ENCODE peak calls at places on chromosome 6, in seven cellular contexts. One of them, this sample, is unnamed.

GRCh38 chr6:21103626-21104224 is 489.8 kb upstream of the SOX4 start:
- DNase-seq in transverse colon: no peak
- DNase-seq in ovary: no peak
- DNase-seq in A549: no peak
- DNase-seq in tibial nerve: no peak
- DNase-seq in SK-N-SH: no peak
- DNase-seq in sigmoid colon: no peak
- DNase-seq in this sample: no peak

GRCh38 chr6:11785953-11786579 is 7.5 kb upstream of the ADTRP start:
- DNase-seq in ovary: no peak
- DNase-seq in sigmoid colon: no peak
- DNase-seq in SK-N-SH: no peak
- DNase-seq in A549: no peak
- DNase-seq in transverse colon: peak; percentile 76
- DNase-seq in tibial nerve: no peak
- DNase-seq in this sample: no peak

GRCh38 chr6:148514091-148514850 is 171.6 kb downstream of the SASH1 start:
- DNase-seq in transverse colon: no peak
- DNase-seq in SK-N-SH: no peak
- DNase-seq in ovary: no peak
- DNase-seq in sigmoid colon: no peak
- DNase-seq in A549: no peak
- DNase-seq in tibial nerve: no peak
- DNase-seq in this sample: no peak

GRCh38 chr6:117270121-117270959 is 5.0 kb downstream of the VGLL2 start:
- DNase-seq in A549: no peak
- DNase-seq in SK-N-SH: peak; percentile 27
- DNase-seq in tibial nerve: no peak
- DNase-seq in transverse colon: no peak
- DNase-seq in ovary: no peak
- DNase-seq in sigmoid colon: no peak
- DNase-seq in this sample: no peak

GRCh38 chr6:1317302-1317815 is 5.5 kb downstream of the FOXQ1 start:
- DNase-seq in transverse colon: no peak
- DNase-seq in sigmoid colon: no peak
- DNase-seq in ovary: no peak
- DNase-seq in A549: no peak
- DNase-seq in tibial nerve: no peak
- DNase-seq in SK-N-SH: no peak
- DNase-seq in this sample: no peak

GRCh38 chr6:150881911-150882481 is 16.5 kb downstream of the MTHFD1L start:
- DNase-seq in A549: peak; percentile 18
- DNase-seq in SK-N-SH: peak; percentile 67
- DNase-seq in ovary: peak; percentile 70
- DNase-seq in sigmoid colon: peak; percentile 69
- DNase-seq in transverse colon: no peak
- DNase-seq in tibial nerve: peak; percentile 28
- DNase-seq in this sample: no peak

GRCh38 chr6:75882734-75883133 is 133.7 kb downstream of the MYO6 start:
- DNase-seq in sigmoid colon: no peak
- DNase-seq in tibial nerve: no peak
- DNase-seq in A549: no peak
- DNase-seq in ovary: no peak
- DNase-seq in SK-N-SH: no peak
- DNase-seq in transverse colon: no peak
- DNase-seq in this sample: no peak

GRCh38 chr6:15804461-15804784 is 141.6 kb upstream of the DTNBP1 start:
- DNase-seq in transverse colon: no peak
- DNase-seq in A549: no peak
- DNase-seq in ovary: no peak
- DNase-seq in tibial nerve: no peak
- DNase-seq in SK-N-SH: no peak
- DNase-seq in sigmoid colon: no peak
- DNase-seq in this sample: no peak

GRCh38 chr6:166270706-166271375 is 37.4 kb downstream of the PRR18 start:
- DNase-seq in ovary: no peak
- DNase-seq in transverse colon: no peak
- DNase-seq in SK-N-SH: no peak
- DNase-seq in tibial nerve: no peak
- DNase-seq in sigmoid colon: peak; percentile 37
- DNase-seq in A549: no peak
- DNase-seq in this sample: no peak

GRCh38 chr6:110664933-110665332 is 150.3 kb downstream of the CDK19 start:
- DNase-seq in A549: no peak
- DNase-seq in sigmoid colon: no peak
- DNase-seq in tibial nerve: no peak
- DNase-seq in SK-N-SH: no peak
- DNase-seq in transverse colon: no peak
- DNase-seq in ovary: no peak
- DNase-seq in this sample: no peak

GRCh38 chr6:132300323-132300949 is 100.8 kb downstream of the MOXD1 start:
- DNase-seq in ovary: no peak
- DNase-seq in SK-N-SH: peak; percentile 14
- DNase-seq in A549: peak; percentile 16
- DNase-seq in tibial nerve: peak; percentile 61
- DNase-seq in transverse colon: peak; percentile 19
- DNase-seq in sigmoid colon: no peak
- DNase-seq in this sample: peak; percentile 45

GRCh38 chr6:15268130-15268908 is 22.4 kb downstream of the JARID2 start:
- DNase-seq in sigmoid colon: no peak
- DNase-seq in tibial nerve: no peak
- DNase-seq in SK-N-SH: no peak
- DNase-seq in ovary: no peak
- DNase-seq in A549: no peak
- DNase-seq in transverse colon: no peak
- DNase-seq in this sample: no peak

GRCh38 chr6:166932116-166932515 is 24.2 kb downstream of the RNASET2 start:
- DNase-seq in ovary: no peak
- DNase-seq in A549: no peak
- DNase-seq in tibial nerve: no peak
- DNase-seq in sigmoid colon: no peak
- DNase-seq in transverse colon: no peak
- DNase-seq in SK-N-SH: no peak
- DNase-seq in this sample: no peak

GRCh38 chr6:153334121-153334520 is 203.0 kb upstream of the RGS17 start:
- DNase-seq in SK-N-SH: no peak
- DNase-seq in A549: no peak
- DNase-seq in ovary: no peak
- DNase-seq in transverse colon: no peak
- DNase-seq in tibial nerve: no peak
- DNase-seq in sigmoid colon: no peak
- DNase-seq in this sample: no peak

GRCh38 chr6:56843476-56844349 is 111.2 kb upstream of the BEND6 start:
- DNase-seq in SK-N-SH: peak; percentile 91
- DNase-seq in transverse colon: peak; percentile 68
- DNase-seq in A549: peak; percentile 65
- DNase-seq in ovary: peak; percentile 68
- DNase-seq in tibial nerve: peak; percentile 50
- DNase-seq in sigmoid colon: peak; percentile 90
- DNase-seq in this sample: peak; percentile 43

GRCh38 chr6:110814488-110815259 is 595 bp downstream of the CDK19 start:
- DNase-seq in tibial nerve: peak; percentile 25
- DNase-seq in A549: peak; percentile 27
- DNase-seq in transverse colon: peak; percentile 61
- DNase-seq in sigmoid colon: peak; percentile 80
- DNase-seq in SK-N-SH: peak; percentile 80
- DNase-seq in ovary: peak; percentile 73
- DNase-seq in this sample: peak; percentile 63

GRCh38 chr6:154302111-154302752 is 54.4 kb downstream of the IPCEF1 start:
- DNase-seq in tibial nerve: no peak
- DNase-seq in transverse colon: peak; percentile 26
- DNase-seq in SK-N-SH: no peak
- DNase-seq in A549: no peak
- DNase-seq in sigmoid colon: no peak
- DNase-seq in ovary: no peak
- DNase-seq in this sample: no peak

GRCh38 chr6:161526794-161527193 is 252.9 kb upstream of the AGPAT4 start:
- DNase-seq in ovary: no peak
- DNase-seq in SK-N-SH: no peak
- DNase-seq in sigmoid colon: no peak
- DNase-seq in tibial nerve: no peak
- DNase-seq in A549: no peak
- DNase-seq in transverse colon: no peak
- DNase-seq in this sample: no peak

GRCh38 chr6:26065952-26066380 is 21.3 kb upstream of the HFE start:
- DNase-seq in A549: peak; percentile 60
- DNase-seq in tibial nerve: peak; percentile 77
- DNase-seq in sigmoid colon: peak; percentile 85
- DNase-seq in ovary: peak; percentile 51
- DNase-seq in SK-N-SH: peak; percentile 66
- DNase-seq in transverse colon: peak; percentile 81
- DNase-seq in this sample: peak; percentile 78

GRCh38 chr6:168248148-168248620 is 71.4 kb downstream of the DACT2 start:
- DNase-seq in tibial nerve: no peak
- DNase-seq in transverse colon: no peak
- DNase-seq in sigmoid colon: no peak
- DNase-seq in SK-N-SH: no peak
- DNase-seq in ovary: no peak
- DNase-seq in A549: no peak
- DNase-seq in this sample: no peak

GRCh38 chr6:152301021-152301805 is 335.9 kb downstream of the SYNE1 start:
- DNase-seq in SK-N-SH: no peak
- DNase-seq in sigmoid colon: no peak
- DNase-seq in ovary: no peak
- DNase-seq in A549: no peak
- DNase-seq in tibial nerve: no peak
- DNase-seq in transverse colon: no peak
- DNase-seq in this sample: no peak

GRCh38 chr6:16760536-16761468 is at the start of gene ATXN1:
- DNase-seq in SK-N-SH: peak; percentile 80
- DNase-seq in ovary: peak; percentile 79
- DNase-seq in transverse colon: peak; percentile 77
- DNase-seq in sigmoid colon: peak; percentile 85
- DNase-seq in A549: peak; percentile 18
- DNase-seq in tibial nerve: peak; percentile 76
- DNase-seq in this sample: peak; percentile 62

GRCh38 chr6:128246472-128246871 is 273.9 kb downstream of the PTPRK start:
- DNase-seq in sigmoid colon: no peak
- DNase-seq in A549: no peak
- DNase-seq in tibial nerve: no peak
- DNase-seq in SK-N-SH: no peak
- DNase-seq in ovary: no peak
- DNase-seq in transverse colon: no peak
- DNase-seq in this sample: no peak

GRCh38 chr6:154792761-154793160 is 59.5 kb downstream of the SCAF8 start:
- DNase-seq in ovary: no peak
- DNase-seq in transverse colon: no peak
- DNase-seq in A549: no peak
- DNase-seq in tibial nerve: no peak
- DNase-seq in sigmoid colon: no peak
- DNase-seq in SK-N-SH: no peak
- DNase-seq in this sample: no peak

GRCh38 chr6:44009425-44010321 is 117.6 kb downstream of the MRPL14 start:
- DNase-seq in tibial nerve: no peak
- DNase-seq in ovary: no peak
- DNase-seq in transverse colon: no peak
- DNase-seq in SK-N-SH: no peak
- DNase-seq in sigmoid colon: peak; percentile 68
- DNase-seq in A549: no peak
- DNase-seq in this sample: peak; percentile 63

GRCh38 chr6:15906393-15906976 is 222.4 kb upstream of the MYLIP start:
- DNase-seq in SK-N-SH: no peak
- DNase-seq in tibial nerve: no peak
- DNase-seq in ovary: no peak
- DNase-seq in sigmoid colon: no peak
- DNase-seq in transverse colon: no peak
- DNase-seq in A549: no peak
- DNase-seq in this sample: no peak

DNA sequence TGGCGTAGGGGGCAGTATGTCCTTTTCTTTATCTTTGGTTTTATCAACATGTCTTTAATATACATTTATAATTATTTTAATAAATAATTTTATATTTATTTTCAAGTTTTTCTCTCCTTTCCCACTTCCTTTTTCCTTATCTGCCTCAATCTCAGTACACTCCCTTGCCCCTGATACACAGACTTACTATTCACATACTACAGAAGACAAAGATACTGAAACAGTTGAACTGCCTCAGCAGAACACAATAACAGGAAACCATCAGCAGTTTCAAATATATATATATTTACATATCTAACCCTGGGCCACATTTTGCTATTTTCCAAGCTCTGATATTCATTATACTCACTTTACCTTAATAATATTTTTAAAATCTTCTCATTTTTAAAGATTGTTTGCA is 19.8 kb downstream of the IBTK start:
- DNase-seq in A549: no peak
- DNase-seq in sigmoid colon: no peak
- DNase-seq in tibial nerve: no peak
- DNase-seq in transverse colon: no peak
- DNase-seq in ovary: no peak
- DNase-seq in SK-N-SH: no peak
- DNase-seq in this sample: no peak
- TF ChIP-seq CTCF in A549: no peak
- TF ChIP-seq CTCF in sigmoid colon: no peak
- TF ChIP-seq CTCF in tibial nerve: no peak
- TF ChIP-seq CTCF in transverse colon: no peak
- TF ChIP-seq CTCF in ovary: no peak
- TF ChIP-seq CTCF in SK-N-SH: no peak
- TF ChIP-seq CTCF in this sample: no peak

GRCh38 chr6:40128149-40128548 is 193.9 kb upstream of the MOCS1 start:
- DNase-seq in transverse colon: no peak
- DNase-seq in ovary: no peak
- DNase-seq in sigmoid colon: no peak
- DNase-seq in tibial nerve: no peak
- DNase-seq in A549: no peak
- DNase-seq in SK-N-SH: no peak
- DNase-seq in this sample: no peak

GRCh38 chr6:40124924-40125323 is 190.7 kb upstream of the MOCS1 start:
- DNase-seq in tibial nerve: no peak
- DNase-seq in ovary: no peak
- DNase-seq in SK-N-SH: no peak
- DNase-seq in sigmoid colon: no peak
- DNase-seq in A549: no peak
- DNase-seq in transverse colon: no peak
- DNase-seq in this sample: no peak

GRCh38 chr6:40131675-40132074 is 197.4 kb upstream of the MOCS1 start:
- DNase-seq in A549: no peak
- DNase-seq in tibial nerve: no peak
- DNase-seq in ovary: no peak
- DNase-seq in transverse colon: no peak
- DNase-seq in sigmoid colon: no peak
- DNase-seq in SK-N-SH: no peak
- DNase-seq in this sample: no peak

GRCh38 chr6:40125680-40126079 is 191.4 kb upstream of the MOCS1 start:
- DNase-seq in tibial nerve: no peak
- DNase-seq in transverse colon: no peak
- DNase-seq in sigmoid colon: no peak
- DNase-seq in SK-N-SH: no peak
- DNase-seq in A549: no peak
- DNase-seq in ovary: no peak
- DNase-seq in this sample: no peak
- H3K4me1 ChIP-seq in tibial nerve: no peaks in the 10 kb centered on the region
- H3K4me1 ChIP-seq in transverse colon: no peaks in the 10 kb centered on the region
- H3K4me1 ChIP-seq in sigmoid colon: no peaks in the 10 kb centered on the region
- H3K4me1 ChIP-seq in SK-N-SH: no peaks in the 10 kb centered on the region
- H3K4me1 ChIP-seq in A549: no peaks in the 10 kb centered on the region
- H3K4me1 ChIP-seq in ovary: no peaks in the 10 kb centered on the region
- H3K4me1 ChIP-seq in this sample: no peaks in the 10 kb centered on the region

GRCh38 chr6:122116105-122116504 is 283.3 kb upstream of the HSF2 start:
- DNase-seq in transverse colon: no peak
- DNase-seq in tibial nerve: no peak
- DNase-seq in A549: no peak
- DNase-seq in SK-N-SH: no peak
- DNase-seq in sigmoid colon: no peak
- DNase-seq in ovary: no peak
- DNase-seq in this sample: no peak
- TF ChIP-seq EP300 in transverse colon: no peak
- TF ChIP-seq EP300 in tibial nerve: no peak
- TF ChIP-seq EP300 in A549: no peak
- TF ChIP-seq EP300 in SK-N-SH: no peak
- TF ChIP-seq EP300 in sigmoid colon: no peak
- TF ChIP-seq EP300 in ovary: no peak
- TF ChIP-seq EP300 in this sample: no peak

GRCh38 chr6:83417880-83418663 is 12.8 kb downstream of the ME1 start:
- DNase-seq in A549: peak; percentile 33
- DNase-seq in ovary: no peak
- DNase-seq in tibial nerve: peak; percentile 34
- DNase-seq in transverse colon: no peak
- DNase-seq in SK-N-SH: peak; percentile 36
- DNase-seq in sigmoid colon: no peak
- DNase-seq in this sample: no peak
- TF ChIP-seq CTCF in A549: peak; percentile 60
- TF ChIP-seq CTCF in ovary: peak; percentile 56
- TF ChIP-seq CTCF in tibial nerve: peak; percentile 64
- TF ChIP-seq CTCF in transverse colon: peak; percentile 70
- TF ChIP-seq CTCF in SK-N-SH: peak; percentile 63
- TF ChIP-seq CTCF in sigmoid colon: peak; percentile 60
- TF ChIP-seq CTCF in this sample: peak; percentile 60